ENCODE peak calls at places on chromosome 21, in seven cellular contexts. W, E, Y, M, C, X and A are unnamed samples.

GRCh38 chr21:42269382-42269781 is 45.8 kb downstream of the TFF3 start:
- DNase-seq in E (no peak), C (no peak), W (no peak), X (no peak), Y (no peak), M (no peak), A (no peak)

GRCh38 chr21:38503588-38503987 is 5.3 kb upstream of the ERG start:
- DNase-seq in Y (no peak), E (no peak), X (no peak), M (no peak), W (no peak), C (no peak), A (peak)

GRCh38 chr21:28089599-28090421 is 902.9 kb downstream of the LTN1 start:
- DNase-seq in C (no peak), W (no peak), M (no peak), Y (no peak), E (no peak), X (no peak), A (no peak)

GRCh38 chr21:39188521-39189139 is 5.4 kb upstream of the PSMG1 start:
- DNase-seq in Y (no peak), W (no peak), M (no peak), C (no peak), E (no peak), X (no peak), A (no peak)

GRCh38 chr21:42707207-42707830 is 53.9 kb downstream of the PDE9A start:
- DNase-seq in E (no peak), M (no peak), Y (no peak), C (no peak), W (no peak), X (no peak), A (no peak)

GRCh38 chr21:39349211-39350093 is 564 bp upstream of the HMGN1 start:
- DNase-seq in C (peak), X (peak), M (peak), W (peak), E (peak), Y (peak), A (peak)

GRCh38 chr21:39187141-39187540 is 3.9 kb upstream of the PSMG1 start:
- DNase-seq in X (no peak), C (no peak), Y (no peak), W (no peak), E (no peak), M (no peak), A (no peak)

GRCh38 chr21:17462276-17462981 is 50.4 kb upstream of the CXADR start:
- DNase-seq in E (no peak), M (peak), Y (no peak), W (peak), C (no peak), X (no peak), A (no peak)

GRCh38 chr21:45466330-45467220 is 61.6 kb downstream of the COL18A1 start:
- DNase-seq in W (no peak), X (peak), M (no peak), Y (no peak), E (no peak), C (no peak), A (no peak)

GRCh38 chr21:25689226-25689625 is 45.5 kb downstream of the ATP5PF start:
- DNase-seq in W (no peak), M (no peak), Y (no peak), E (no peak), C (no peak), X (no peak), A (no peak)

GRCh38 chr21:26003428-26003827 is 167.1 kb downstream of the APP start:
- DNase-seq in C (no peak), Y (no peak), W (no peak), X (no peak), E (no peak), M (no peak), A (no peak)

GRCh38 chr21:18608226-18608625 is 204.6 kb upstream of the TMPRSS15 start:
- DNase-seq in E (no peak), Y (no peak), W (no peak), C (no peak), X (no peak), M (no peak), A (no peak)

GRCh38 chr21:38269567-38269917 is 12.8 kb downstream of the KCNJ15 start:
- DNase-seq in X (no peak), Y (peak), C (no peak), E (no peak), M (no peak), W (no peak), A (no peak)

GRCh38 chr21:16308269-16308668 is 578.5 kb downstream of the USP25 start:
- DNase-seq in W (no peak), X (no peak), C (no peak), M (no peak), Y (no peak), E (no peak), A (no peak)

GRCh38 chr21:26461500-26461899 is 111.6 kb downstream of the CYYR1 start:
- DNase-seq in E (no peak), Y (no peak), C (no peak), M (no peak), X (no peak), W (no peak), A (no peak)

GRCh38 chr21:46118305-46118870 is 20.5 kb downstream of the COL6A2 start:
- DNase-seq in E (no peak), M (no peak), Y (no peak), X (peak), C (no peak), W (no peak), A (no peak)

GRCh38 chr21:39660596-39660995 is 47.9 kb downstream of the B3GALT5 start:
- DNase-seq in W (peak), Y (no peak), M (no peak), E (peak), C (no peak), X (no peak), A (no peak)

GRCh38 chr21:21122680-21123079 is 124.5 kb downstream of the NCAM2 start:
- DNase-seq in C (no peak), W (no peak), Y (no peak), X (no peak), E (no peak), M (no peak), A (no peak)

GRCh38 chr21:46052703-46053651 is 44.9 kb upstream of the COL6A2 start:
- DNase-seq in W (no peak), M (no peak), X (no peak), E (peak), Y (no peak), C (no peak), A (peak)

GRCh38 chr21:45510466-45510955 is 31.7 kb downstream of the SLC19A1 start:
- DNase-seq in C (no peak), X (no peak), M (no peak), W (no peak), E (no peak), Y (no peak), A (no peak)

GRCh38 chr21:29372063-29372802 is 73.5 kb downstream of the BACH1 start:
- DNase-seq in M (peak), X (no peak), E (no peak), W (peak), Y (peak), C (peak), A (no peak)

GRCh38 chr21:41616063-41616591 is 108.2 kb upstream of the TMPRSS2 start:
- DNase-seq in X (no peak), W (no peak), M (no peak), C (no peak), Y (no peak), E (peak), A (no peak)

GRCh38 chr21:28712396-28712795 is 280.3 kb downstream of the LTN1 start:
- DNase-seq in E (no peak), Y (no peak), W (no peak), X (no peak), M (no peak), C (no peak), A (no peak)

GRCh38 chr21:41153443-41153842 is 14.5 kb upstream of the BACE2 start:
- DNase-seq in C (no peak), M (no peak), E (no peak), W (no peak), Y (no peak), X (no peak), A (no peak)

GRCh38 chr21:45977396-45977795 is 4.2 kb upstream of the COL6A1 start:
- DNase-seq in X (no peak), C (no peak), M (peak), E (no peak), Y (no peak), W (peak), A (no peak)

GRCh38 chr21:44513389-44514217 is 26.4 kb downstream of the KRTAP10-1 start:
- DNase-seq in C (no peak), E (no peak), Y (no peak), M (no peak), X (peak), W (no peak), A (no peak)

GRCh38 chr21:39153373-39153772 is 29.9 kb downstream of the PSMG1 start:
- DNase-seq in W (no peak), C (peak), X (no peak), E (no peak), M (no peak), Y (no peak), A (peak)

GRCh38 chr21:45596704-45597318 is 46.7 kb upstream of the PCBP3 start:
- DNase-seq in Y (no peak), X (no peak), C (peak), M (peak), W (peak), E (no peak), A (no peak)

GRCh38 chr21:46552865-46553379 is 52.0 kb downstream of the S100B start:
- DNase-seq in M (peak), X (no peak), E (no peak), W (no peak), C (no peak), Y (no peak), A (peak)

GRCh38 chr21:31397515-31397926 is 53.5 kb upstream of the TIAM1 start:
- DNase-seq in M (no peak), C (no peak), Y (no peak), X (no peak), E (no peak), W (peak), A (no peak)

GRCh38 chr21:28754127-28754611 is 238.5 kb downstream of the LTN1 start:
- DNase-seq in C (no peak), W (peak), E (no peak), M (no peak), X (no peak), Y (no peak), A (no peak)

GRCh38 chr21:29145354-29145782 is 14.9 kb downstream of the MAP3K7CL start:
- DNase-seq in M (no peak), W (no peak), X (no peak), Y (no peak), E (no peak), C (peak), A (no peak)

GRCh38 chr21:41754481-41754891 is 12.4 kb downstream of the RIPK4 start:
- DNase-seq in W (no peak), M (no peak), E (no peak), X (peak), Y (no peak), C (no peak), A (no peak)

GRCh38 chr21:29177800-29178199 is 47.4 kb downstream of the MAP3K7CL start:
- DNase-seq in Y (no peak), C (no peak), M (no peak), W (no peak), X (no peak), E (no peak), A (no peak)

GRCh38 chr21:42566524-42567180 is 53.0 kb downstream of the SLC37A1 start:
- DNase-seq in M (peak), C (no peak), W (peak), Y (no peak), X (peak), E (no peak), A (no peak)

DNA sequence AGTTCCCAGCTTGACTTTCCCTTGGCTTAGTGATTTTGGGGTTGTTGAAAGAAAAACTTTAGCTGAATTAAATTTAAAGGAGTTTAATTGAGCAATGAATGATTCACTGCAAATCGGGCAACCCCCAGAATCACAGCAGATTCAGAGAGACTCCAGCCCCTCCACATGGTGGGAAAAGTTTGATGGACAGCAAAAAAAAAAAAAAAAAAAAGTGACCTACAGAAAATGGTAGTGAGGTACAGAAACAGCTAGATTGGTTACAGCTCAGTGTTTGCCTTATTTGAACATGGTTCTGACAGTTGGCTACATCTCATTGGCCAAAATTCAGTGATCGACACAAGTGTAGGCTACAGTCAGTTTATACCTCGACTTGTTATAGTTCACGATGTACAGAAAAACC is 12.6 kb upstream of the IFNAR2 start:
- DNase-seq in M (no peak), W (no peak), E (no peak), X (no peak), C (no peak), Y (no peak), A (no peak)
- H3K4me3 ChIP-seq in M (no peak), W (no peak), E (no peak), X (no peak), C (no peak), Y (no peak), A (no peak)

GRCh38 chr21:14962217-14962616 is 102.6 kb downstream of the NRIP1 start:
- DNase-seq in Y (no peak), E (no peak), W (no peak), X (no peak), M (no peak), C (no peak), A (no peak)

GRCh38 chr21:14968821-14969220 is 96.0 kb downstream of the NRIP1 start:
- DNase-seq in M (no peak), E (no peak), C (no peak), X (no peak), Y (no peak), W (no peak), A (no peak)

GRCh38 chr21:14968029-14968428 is 96.8 kb downstream of the NRIP1 start:
- DNase-seq in C (no peak), X (no peak), M (no peak), W (no peak), E (no peak), Y (no peak), A (no peak)

GRCh38 chr21:14959343-14959742 is 105.5 kb downstream of the NRIP1 start:
- DNase-seq in W (no peak), X (no peak), C (no peak), Y (no peak), M (no peak), E (no peak), A (no peak)

DNA sequence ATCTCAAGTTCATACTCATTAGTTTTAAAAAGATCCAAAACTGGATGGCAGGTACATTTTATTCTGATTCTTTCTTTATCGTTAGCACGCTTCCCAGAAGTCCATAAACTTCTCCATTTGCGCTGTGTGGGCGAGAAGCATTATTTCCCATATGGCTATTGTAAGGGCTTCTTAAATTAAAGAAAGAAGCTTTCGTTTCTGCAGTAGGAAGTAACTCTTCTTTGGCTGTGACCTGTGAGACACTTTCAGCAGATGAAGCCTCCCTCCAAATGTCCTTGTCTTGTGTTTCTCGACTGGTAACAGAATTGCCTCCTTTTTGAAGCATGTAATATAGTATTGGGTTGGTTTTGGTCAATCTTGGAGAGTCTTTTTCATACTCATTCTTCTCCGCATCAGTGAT is 100.1 kb downstream of the NRIP1 start:
- DNase-seq in X (no peak), E (no peak), W (no peak), C (no peak), Y (no peak), M (no peak), A (no peak)
- TF ChIP-seq POLR2AphosphoS5 in X (no peak), E (no peak), W (no peak), C (no peak), Y (no peak), M (no peak), A (no peak)

GRCh38 chr21:34833465-34833864 is 164.7 kb downstream of the CLIC6 start:
- DNase-seq in W (no peak), X (no peak), Y (no peak), M (no peak), E (no peak), C (no peak), A (no peak)
- TF ChIP-seq POLR2A in W (no peak), X (no peak), Y (no peak), M (no peak), E (no peak), C (no peak), A (no peak)

DNA sequence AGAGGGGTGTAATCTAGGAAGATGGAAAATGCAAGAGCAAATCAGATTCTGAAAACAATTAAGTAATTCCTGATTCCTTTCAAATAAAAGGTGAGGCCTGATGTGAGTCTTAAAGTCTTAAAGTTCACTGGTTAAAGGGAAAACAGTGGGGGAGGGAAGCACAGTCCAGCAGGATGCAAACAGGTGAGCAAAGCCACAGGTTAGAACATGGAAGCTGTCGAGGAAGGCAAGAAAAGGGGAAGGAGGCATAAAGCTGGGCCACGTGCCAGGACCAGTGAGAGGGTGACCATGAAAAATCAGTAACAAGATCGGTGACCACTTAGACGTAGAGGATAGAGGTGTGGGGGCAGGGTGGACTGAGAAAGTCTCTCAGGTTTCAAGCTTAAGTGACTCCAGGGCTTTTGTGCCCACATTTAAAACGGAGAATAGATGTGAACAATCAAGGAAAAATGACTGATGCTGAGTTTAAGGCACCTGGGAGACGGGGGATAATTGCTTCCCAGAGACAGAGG is 231.3 kb downstream of the SETD4 start:
- DNase-seq in C (no peak), E (no peak), W (no peak), Y (no peak), X (no peak), M (no peak), A (no peak)
- H3K4me3 ChIP-seq in C (no peak), E (no peak), W (no peak), Y (no peak), X (no peak), M (no peak), A (no peak)